ENCODE peak calls at places on chromosomes 1 and 21, in seven cellular contexts. Y is astrocyte of the cerebellum, M is Caco-2, N is uterus, K is gastrocnemius medialis, R is upper lobe of left lung, A is SJSA1. J is an unnamed sample.

GRCh38 chr1:165854101-165854845 is 26.9 kb downstream of the UCK2 start:
- DNase-seq in A (peak), R (peak), Y (peak), K (no peak), M (no peak), N (no peak), J (no peak)

GRCh38 chr1:55848906-55849305 is 633.7 kb upstream of the USP24 start:
- DNase-seq in A (no peak), Y (no peak), N (no peak), K (no peak), R (no peak), M (no peak), J (no peak)

GRCh38 chr21:41164981-41165650 is 2.8 kb upstream of the BACE2 start:
- DNase-seq in R (no peak), N (peak), K (peak), A (no peak), Y (no peak), M (no peak), J (no peak)

GRCh38 chr1:77342745-77343144 is 60.9 kb downstream of the AK5 start:
- DNase-seq in K (no peak), R (no peak), Y (no peak), N (no peak), A (no peak), M (no peak), J (no peak)

GRCh38 chr1:226443439-226443838 is 35.5 kb upstream of the PARP1 start:
- DNase-seq in N (no peak), Y (peak), K (no peak), R (no peak), M (no peak), A (peak), J (no peak)

GRCh38 chr1:45543599-45544417 is 6.8 kb upstream of the AKR1A1 start:
- DNase-seq in R (peak), A (no peak), K (peak), M (no peak), Y (no peak), N (no peak), J (no peak)

GRCh38 chr1:21077085-21077484 is 99.6 kb downstream of the EIF4G3 start:
- DNase-seq in K (no peak), R (peak), M (no peak), Y (no peak), A (peak), N (no peak), J (no peak)

GRCh38 chr1:166956057-166956850 is 19.1 kb downstream of the ILDR2 start:
- DNase-seq in A (no peak), K (no peak), N (no peak), M (no peak), R (no peak), Y (no peak), J (no peak)

GRCh38 chr1:228964178-228964819 is 229.0 kb downstream of the RHOU start:
- DNase-seq in M (peak), N (peak), Y (peak), R (no peak), K (no peak), A (peak), J (peak)

GRCh38 chr1:26280333-26281042 is 602 bp downstream of the SH3BGRL3 start:
- DNase-seq in A (no peak), K (no peak), Y (no peak), M (no peak), R (peak), N (peak), J (no peak)
- H3K4me3 ChIP-seq in A (peak), K (peak), Y (peak), M (peak), R (peak), N (peak), J (peak)

GRCh38 chr1:67713071-67713806 is 28.2 kb downstream of the GADD45A start:
- DNase-seq in R (no peak), N (peak), Y (peak), M (no peak), K (no peak), A (peak), J (peak)
- H3K4me3 ChIP-seq in R (no peak), N (no peak), Y (no peak), M (no peak), K (no peak), A (no peak), J (peak)

GRCh38 chr1:112231331-112231730 is 164.7 kb upstream of the CTTNBP2NL start:
- DNase-seq in K (no peak), M (no peak), R (no peak), A (no peak), N (no peak), Y (no peak), J (no peak)
- H3K4me3 ChIP-seq in K (no peak), M (no peak), R (no peak), A (no peak), N (no peak), Y (no peak), J (no peak)

GRCh38 chr21:33229099-33229775 is 501 bp upstream of the IFNAR2 start:
- DNase-seq in A (peak), N (no peak), K (no peak), R (no peak), M (no peak), Y (no peak), J (no peak)
- H3K4me3 ChIP-seq in A (peak), N (peak), K (peak), R (peak), M (peak), Y (peak), J (peak)

GRCh38 chr1:222127526-222128152 is 385.8 kb upstream of the DUSP10 start:
- DNase-seq in M (no peak), Y (no peak), N (no peak), K (no peak), R (no peak), A (no peak), J (no peak)

GRCh38 chr1:222126052-222126451 is 384.2 kb upstream of the DUSP10 start:
- DNase-seq in R (no peak), N (no peak), M (no peak), A (no peak), K (no peak), Y (no peak), J (no peak)

GRCh38 chr1:222129041-222129440 is 387.2 kb upstream of the DUSP10 start:
- DNase-seq in Y (no peak), N (no peak), R (no peak), K (no peak), A (no peak), M (no peak), J (no peak)

GRCh38 chr1:222127096-222127495 is 385.2 kb upstream of the DUSP10 start:
- DNase-seq in M (no peak), K (no peak), Y (no peak), R (no peak), N (no peak), A (no peak), J (no peak)

DNA sequence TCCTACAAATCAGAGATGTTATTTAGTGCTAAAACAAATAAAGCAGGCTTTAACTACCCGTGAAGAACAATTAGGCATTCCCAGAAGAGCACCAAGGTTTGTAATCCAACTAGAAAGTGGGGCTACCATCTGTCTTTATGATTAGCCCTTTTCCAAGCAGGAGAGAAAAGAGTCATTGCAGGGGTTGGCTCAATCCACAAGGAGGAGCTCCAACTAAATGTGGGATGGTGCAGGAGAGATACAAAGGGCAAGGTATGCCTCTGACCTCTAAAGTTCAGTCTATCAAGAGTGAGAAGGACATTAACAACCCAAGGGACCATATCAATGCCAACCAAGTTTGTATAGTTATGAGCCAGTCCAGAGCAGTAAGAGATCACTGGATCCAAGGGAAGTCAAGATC is 382.7 kb upstream of the DUSP10 start:
- DNase-seq in N (no peak), Y (no peak), R (no peak), K (no peak), M (no peak), A (no peak), J (no peak)
- H3K4me3 ChIP-seq in N (no peak), Y (no peak), R (no peak), K (no peak), M (no peak), A (no peak), J (no peak)

DNA sequence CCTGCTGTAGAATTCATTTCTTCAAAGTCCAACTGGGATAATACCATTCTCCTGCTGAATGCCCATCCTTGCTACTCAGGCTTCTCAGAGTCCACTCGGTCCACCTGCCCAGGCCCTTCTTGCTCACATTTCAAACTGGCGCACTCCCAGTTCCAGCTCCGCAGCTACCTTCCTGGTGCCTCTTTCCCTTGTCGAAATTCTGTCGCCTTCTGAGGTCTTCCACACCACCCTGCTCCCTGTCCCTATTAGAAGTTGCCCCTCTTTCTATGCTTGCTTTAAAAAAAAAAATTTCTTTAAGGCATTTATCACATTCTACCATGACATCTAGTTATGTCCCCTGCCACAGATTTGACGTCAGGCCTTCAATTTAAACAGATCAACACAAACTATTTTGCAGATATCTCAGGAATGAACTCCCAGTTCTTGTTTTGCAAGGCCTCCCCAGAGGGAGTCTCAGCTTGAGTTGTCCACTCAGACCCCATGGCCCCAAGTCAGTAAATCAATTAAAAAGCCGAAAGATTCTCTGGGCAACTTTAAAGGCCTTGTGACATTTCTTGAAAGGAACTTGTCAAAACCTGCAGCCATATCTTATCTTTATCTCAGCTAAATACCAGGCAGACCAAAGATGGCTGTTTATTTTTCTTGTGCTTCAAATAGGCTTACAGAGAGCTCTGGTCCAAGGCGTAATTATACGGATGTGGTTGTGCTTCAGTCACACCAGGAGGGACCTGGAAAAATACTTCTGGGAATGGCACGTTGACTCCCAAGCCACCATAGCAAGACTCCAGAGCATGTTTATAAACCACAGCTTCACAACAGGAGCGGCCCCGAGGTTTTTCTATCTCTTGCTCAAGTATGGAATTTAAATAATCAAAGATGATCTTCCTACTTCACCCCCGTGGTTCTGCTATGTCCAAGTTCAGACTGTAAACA is 2.2 kb downstream of the FAM89A start:
- DNase-seq in N (no peak), R (no peak), K (no peak), Y (peak), M (peak), A (peak), J (no peak)
- H3K4me3 ChIP-seq in N (no peak), R (no peak), K (no peak), Y (no peak), M (no peak), A (no peak), J (no peak)

GRCh38 chr1:13730301-13730700 is 30.3 kb downstream of the PRDM2 start:
- DNase-seq in Y (no peak), A (no peak), R (no peak), N (no peak), K (no peak), M (no peak), J (no peak)
- H3K4me3 ChIP-seq in Y (no peak), A (no peak), R (no peak), N (no peak), K (no peak), M (no peak), J (no peak)

DNA sequence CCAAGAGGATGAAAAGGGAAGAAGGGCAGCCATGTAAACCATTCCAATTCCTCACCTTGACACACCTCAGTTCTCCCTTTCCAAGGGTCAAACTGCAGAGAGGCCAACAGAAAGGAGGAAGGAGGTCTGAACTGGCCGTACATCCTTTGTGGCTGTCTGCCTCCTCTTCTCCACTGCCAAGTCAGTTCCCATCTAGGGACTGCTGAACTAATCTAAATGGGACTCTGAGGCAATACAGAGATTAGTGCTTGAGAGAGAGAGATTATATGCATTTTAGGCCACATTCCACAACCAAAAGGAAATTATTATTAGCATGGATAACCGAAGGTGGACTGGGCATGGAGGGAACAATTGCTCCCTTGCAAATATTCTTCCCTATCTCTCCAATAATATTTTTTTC is 2.7 kb downstream of the ARHGEF11 start:
- DNase-seq in R (no peak), Y (no peak), M (no peak), A (no peak), K (no peak), N (no peak), J (no peak)
- H3K4me3 ChIP-seq in R (no peak), Y (peak), M (no peak), A (no peak), K (no peak), N (peak), J (peak)

GRCh38 chr1:115545791-115546733 is 95.7 kb upstream of the VANGL1 start:
- DNase-seq in R (no peak), M (peak), K (no peak), N (peak), Y (peak), A (peak), J (peak)
- H3K4me3 ChIP-seq in R (no peak), M (no peak), K (no peak), N (no peak), Y (no peak), A (no peak), J (no peak)